ENCODE peak calls at places on chromosomes 6 and 20, in seven cellular contexts. One of them, this sample, is unnamed.
A peak's percentile ranks its signal among the peaks of the same experiment; 100 is the strongest.

GRCh38 chr20:19944772-19945459 is 72.2 kb upstream of the NAA20 start:
- DNase-seq in foreskin fibroblast: peak; percentile 32
- DNase-seq in GM23338: no peak
- DNase-seq in heart right ventricle: no peak
- DNase-seq in K562: no peak
- DNase-seq in ovary: no peak
- DNase-seq in A673: no peak
- DNase-seq in this sample: no peak

GRCh38 chr6:155041781-155042279 is 46.7 kb downstream of the TIAM2 start:
- DNase-seq in foreskin fibroblast: no peak
- DNase-seq in GM23338: no peak
- DNase-seq in heart right ventricle: no peak
- DNase-seq in K562: no peak
- DNase-seq in ovary: peak; percentile 39
- DNase-seq in A673: no peak
- DNase-seq in this sample: no peak

GRCh38 chr6:83914953-83915352 is 55.5 kb downstream of the CYB5R4 start:
- DNase-seq in foreskin fibroblast: no peak
- DNase-seq in GM23338: no peak
- DNase-seq in heart right ventricle: no peak
- DNase-seq in K562: no peak
- DNase-seq in ovary: no peak
- DNase-seq in A673: no peak
- DNase-seq in this sample: no peak

GRCh38 chr6:16523550-16524379 is 237.5 kb downstream of the ATXN1 start:
- DNase-seq in foreskin fibroblast: peak; percentile 93
- DNase-seq in GM23338: no peak
- DNase-seq in heart right ventricle: peak; percentile 43
- DNase-seq in K562: no peak
- DNase-seq in ovary: no peak
- DNase-seq in A673: peak; percentile 36
- DNase-seq in this sample: no peak

GRCh38 chr20:24798930-24799705 is 150.0 kb upstream of the CST7 start:
- DNase-seq in foreskin fibroblast: no peak
- DNase-seq in GM23338: no peak
- DNase-seq in heart right ventricle: no peak
- DNase-seq in K562: no peak
- DNase-seq in ovary: no peak
- DNase-seq in A673: no peak
- DNase-seq in this sample: no peak

GRCh38 chr6:41836022-41836659 is 48.6 kb downstream of the TOMM6 start:
- DNase-seq in foreskin fibroblast: peak; percentile 33
- DNase-seq in GM23338: no peak
- DNase-seq in heart right ventricle: no peak
- DNase-seq in K562: no peak
- DNase-seq in ovary: no peak
- DNase-seq in A673: no peak
- DNase-seq in this sample: no peak

GRCh38 chr6:161561938-161562337 is 288.1 kb upstream of the AGPAT4 start:
- DNase-seq in foreskin fibroblast: no peak
- DNase-seq in GM23338: peak; percentile 10
- DNase-seq in heart right ventricle: no peak
- DNase-seq in K562: no peak
- DNase-seq in ovary: no peak
- DNase-seq in A673: peak; percentile 18
- DNase-seq in this sample: no peak

GRCh38 chr6:84892666-84893065 is 128.3 kb upstream of the TBX18 start:
- DNase-seq in foreskin fibroblast: peak; percentile 72
- DNase-seq in GM23338: no peak
- DNase-seq in heart right ventricle: no peak
- DNase-seq in K562: no peak
- DNase-seq in ovary: no peak
- DNase-seq in A673: no peak
- DNase-seq in this sample: no peak

GRCh38 chr6:151284431-151285060 is 44.8 kb downstream of the AKAP12 start:
- DNase-seq in foreskin fibroblast: no peak
- DNase-seq in GM23338: no peak
- DNase-seq in heart right ventricle: no peak
- DNase-seq in K562: no peak
- DNase-seq in ovary: no peak
- DNase-seq in A673: peak; percentile 36
- DNase-seq in this sample: no peak

GRCh38 chr6:79269877-79270276 is 35.4 kb upstream of the HMGN3 start:
- DNase-seq in foreskin fibroblast: peak; percentile 74
- DNase-seq in GM23338: no peak
- DNase-seq in heart right ventricle: peak; percentile 37
- DNase-seq in K562: no peak
- DNase-seq in ovary: no peak
- DNase-seq in A673: no peak
- DNase-seq in this sample: no peak

GRCh38 chr6:55917756-55918415 is 42.5 kb upstream of the BMP5 start:
- DNase-seq in foreskin fibroblast: peak; percentile 55
- DNase-seq in GM23338: no peak
- DNase-seq in heart right ventricle: no peak
- DNase-seq in K562: no peak
- DNase-seq in ovary: no peak
- DNase-seq in A673: peak; percentile 23
- DNase-seq in this sample: no peak

GRCh38 chr6:154501287-154501868 is 9.1 kb downstream of the CNKSR3 start:
- DNase-seq in foreskin fibroblast: no peak
- DNase-seq in GM23338: no peak
- DNase-seq in heart right ventricle: no peak
- DNase-seq in K562: peak; percentile 68
- DNase-seq in ovary: no peak
- DNase-seq in A673: no peak
- DNase-seq in this sample: no peak

GRCh38 chr6:16752206-16752867 is 8.9 kb downstream of the ATXN1 start:
- DNase-seq in foreskin fibroblast: peak; percentile 89
- DNase-seq in GM23338: no peak
- DNase-seq in heart right ventricle: no peak
- DNase-seq in K562: no peak
- DNase-seq in ovary: no peak
- DNase-seq in A673: peak; percentile 90
- DNase-seq in this sample: no peak

GRCh38 chr6:83854766-83855165 is 1.6 kb downstream of the RIPPLY2 start:
- DNase-seq in foreskin fibroblast: no peak
- DNase-seq in GM23338: no peak
- DNase-seq in heart right ventricle: no peak
- DNase-seq in K562: no peak
- DNase-seq in ovary: no peak
- DNase-seq in A673: no peak
- DNase-seq in this sample: no peak

GRCh38 chr20:32457476-32457986 is 99.4 kb downstream of the ASXL1 start:
- DNase-seq in foreskin fibroblast: peak; percentile 92
- DNase-seq in GM23338: peak; percentile 99
- DNase-seq in heart right ventricle: peak; percentile 50
- DNase-seq in K562: peak; percentile 29
- DNase-seq in ovary: peak; percentile 82
- DNase-seq in A673: peak; percentile 52
- DNase-seq in this sample: peak; percentile 62

GRCh38 chr6:35362200-35362599 is 19.8 kb downstream of the PPARD start:
- DNase-seq in foreskin fibroblast: no peak
- DNase-seq in GM23338: no peak
- DNase-seq in heart right ventricle: no peak
- DNase-seq in K562: no peak
- DNase-seq in ovary: peak; percentile 7
- DNase-seq in A673: no peak
- DNase-seq in this sample: no peak

GRCh38 chr20:46122071-46122470 is 4.0 kb downstream of the CD40 start:
- DNase-seq in foreskin fibroblast: peak; percentile 67
- DNase-seq in GM23338: no peak
- DNase-seq in heart right ventricle: no peak
- DNase-seq in K562: no peak
- DNase-seq in ovary: no peak
- DNase-seq in A673: no peak
- DNase-seq in this sample: no peak

GRCh38 chr6:113447088-113447831 is 409.9 kb upstream of the MARCKS start:
- DNase-seq in foreskin fibroblast: peak; percentile 90
- DNase-seq in GM23338: no peak
- DNase-seq in heart right ventricle: no peak
- DNase-seq in K562: no peak
- DNase-seq in ovary: no peak
- DNase-seq in A673: peak; percentile 14
- DNase-seq in this sample: no peak

GRCh38 chr6:55674672-55675071 is 95.7 kb upstream of the HMGCLL1 start:
- DNase-seq in foreskin fibroblast: no peak
- DNase-seq in GM23338: no peak
- DNase-seq in heart right ventricle: no peak
- DNase-seq in K562: no peak
- DNase-seq in ovary: no peak
- DNase-seq in A673: peak; percentile 16
- DNase-seq in this sample: no peak

GRCh38 chr6:48134246-48134645 is 23.2 kb upstream of the PTCHD4 start:
- DNase-seq in foreskin fibroblast: peak; percentile 33
- DNase-seq in GM23338: no peak
- DNase-seq in heart right ventricle: no peak
- DNase-seq in K562: no peak
- DNase-seq in ovary: no peak
- DNase-seq in A673: no peak
- DNase-seq in this sample: no peak

GRCh38 chr6:54014440-54014839 is 96.8 kb upstream of the MLIP start:
- DNase-seq in foreskin fibroblast: no peak
- DNase-seq in GM23338: no peak
- DNase-seq in heart right ventricle: no peak
- DNase-seq in K562: no peak
- DNase-seq in ovary: no peak
- DNase-seq in A673: no peak
- DNase-seq in this sample: no peak

GRCh38 chr6:135525550-135525949 is 28.0 kb upstream of the AHI1 start:
- DNase-seq in foreskin fibroblast: no peak
- DNase-seq in GM23338: no peak
- DNase-seq in heart right ventricle: no peak
- DNase-seq in K562: no peak
- DNase-seq in ovary: no peak
- DNase-seq in A673: no peak
- DNase-seq in this sample: no peak
- TF ChIP-seq CTCF in foreskin fibroblast: no peak
- TF ChIP-seq CTCF in GM23338: no peak
- TF ChIP-seq CTCF in heart right ventricle: no peak
- TF ChIP-seq CTCF in K562: no peak
- TF ChIP-seq CTCF in ovary: no peak
- TF ChIP-seq CTCF in A673: no peak
- TF ChIP-seq CTCF in this sample: no peak

GRCh38 chr6:106145144-106145543 is 59.0 kb downstream of the PRDM1 start:
- DNase-seq in foreskin fibroblast: no peak
- DNase-seq in GM23338: no peak
- DNase-seq in heart right ventricle: no peak
- DNase-seq in K562: no peak
- DNase-seq in ovary: no peak
- DNase-seq in A673: no peak
- DNase-seq in this sample: no peak
- H3K4me3 ChIP-seq in foreskin fibroblast: no peak overlapping the region
- H3K4me3 ChIP-seq in GM23338: no peak overlapping the region
- H3K4me3 ChIP-seq in heart right ventricle: no peak overlapping the region
- H3K4me3 ChIP-seq in K562: no peak overlapping the region
- H3K4me3 ChIP-seq in ovary: no peak overlapping the region
- H3K4me3 ChIP-seq in A673: no peak overlapping the region
- H3K4me3 ChIP-seq in this sample: no peak overlapping the region

GRCh38 chr20:50130346-50130703 is 17.4 kb upstream of the UBE2V1 start:
- DNase-seq in foreskin fibroblast: no peak
- DNase-seq in GM23338: no peak
- DNase-seq in heart right ventricle: no peak
- DNase-seq in K562: no peak
- DNase-seq in ovary: no peak
- DNase-seq in A673: no peak
- DNase-seq in this sample: no peak

GRCh38 chr20:50133041-50133440 is 20.1 kb upstream of the UBE2V1 start:
- DNase-seq in foreskin fibroblast: no peak
- DNase-seq in GM23338: no peak
- DNase-seq in heart right ventricle: no peak
- DNase-seq in K562: no peak
- DNase-seq in ovary: no peak
- DNase-seq in A673: no peak
- DNase-seq in this sample: no peak

GRCh38 chr20:50136822-50137599 is 16.5 kb downstream of the PEDS1 start:
- DNase-seq in foreskin fibroblast: peak; percentile 62
- DNase-seq in GM23338: no peak
- DNase-seq in heart right ventricle: no peak
- DNase-seq in K562: no peak
- DNase-seq in ovary: no peak
- DNase-seq in A673: no peak
- DNase-seq in this sample: no peak

GRCh38 chr20:50130995-50131394 is 18.0 kb upstream of the UBE2V1 start:
- DNase-seq in foreskin fibroblast: peak; percentile 63
- DNase-seq in GM23338: no peak
- DNase-seq in heart right ventricle: peak; percentile 59
- DNase-seq in K562: no peak
- DNase-seq in ovary: no peak
- DNase-seq in A673: no peak
- DNase-seq in this sample: no peak

GRCh38 chr20:50133474-50134217 is 19.9 kb downstream of the PEDS1 start:
- DNase-seq in foreskin fibroblast: no peak
- DNase-seq in GM23338: no peak
- DNase-seq in heart right ventricle: no peak
- DNase-seq in K562: no peak
- DNase-seq in ovary: no peak
- DNase-seq in A673: no peak
- DNase-seq in this sample: no peak
- TF ChIP-seq CTCF in foreskin fibroblast: peak; percentile 5
- TF ChIP-seq CTCF in GM23338: no peak
- TF ChIP-seq CTCF in heart right ventricle: no peak
- TF ChIP-seq CTCF in K562: peak; percentile 28
- TF ChIP-seq CTCF in ovary: no peak
- TF ChIP-seq CTCF in A673: peak; percentile 16
- TF ChIP-seq CTCF in this sample: peak; percentile 29

DNA sequence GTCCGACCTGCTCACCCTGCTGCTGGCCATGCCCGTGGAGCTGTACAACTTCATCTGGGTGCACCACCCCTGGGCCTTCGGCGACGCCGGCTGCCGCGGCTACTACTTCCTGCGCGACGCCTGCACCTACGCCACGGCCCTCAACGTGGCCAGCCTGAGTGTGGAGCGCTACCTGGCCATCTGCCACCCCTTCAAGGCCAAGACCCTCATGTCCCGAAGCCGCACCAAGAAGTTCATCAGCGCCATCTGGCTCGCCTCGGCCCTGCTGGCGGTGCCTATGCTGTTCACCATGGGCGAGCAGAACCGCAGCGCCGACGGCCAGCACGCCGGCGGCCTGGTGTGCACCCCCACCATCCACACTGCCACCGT is 885 bp downstream of the NTSR1 start:
- DNase-seq in foreskin fibroblast: no peak
- DNase-seq in GM23338: no peak
- DNase-seq in heart right ventricle: no peak
- DNase-seq in K562: no peak
- DNase-seq in ovary: no peak
- DNase-seq in A673: no peak
- DNase-seq in this sample: no peak
- H3K4me3 ChIP-seq in foreskin fibroblast: peak overlapping the region; percentile 47
- H3K4me3 ChIP-seq in GM23338: peak overlapping the region; percentile 62
- H3K4me3 ChIP-seq in heart right ventricle: no peak overlapping the region
- H3K4me3 ChIP-seq in K562: no peak overlapping the region
- H3K4me3 ChIP-seq in ovary: no peak overlapping the region
- H3K4me3 ChIP-seq in A673: peak overlapping the region; percentile 60
- H3K4me3 ChIP-seq in this sample: no peak overlapping the region